ENCODE peak calls at places on chromosome 16, in six cellular contexts. H is IMR-90, X is right lobe of liver, A is kidney, K is choroid plexus epithelial cell, Y is fibroblast of mammary gland. F is an unnamed sample.

GRCh38 chr16:76114681-76115080 is 162.5 kb upstream of the CNTNAP4 start:
- DNase-seq in K (no peak), X (no peak), Y (peak), H (no peak), A (no peak), F (no peak)

GRCh38 chr16:70687172-70687531 is 1.3 kb upstream of the MTSS2 start:
- DNase-seq in H (no peak), Y (no peak), A (peak), X (no peak), K (peak), F (no peak)

GRCh38 chr16:87323727-87324410 is 6.7 kb upstream of the C16orf95 start:
- DNase-seq in X (no peak), H (no peak), Y (no peak), K (no peak), A (peak), F (no peak)

GRCh38 chr16:24626251-24626650 is 86.9 kb downstream of the RBBP6 start:
- DNase-seq in A (no peak), K (peak), Y (peak), H (peak), X (no peak), F (peak)

GRCh38 chr16:50308237-50308965 is 42.0 kb downstream of the ADCY7 start:
- DNase-seq in Y (no peak), H (no peak), K (no peak), X (no peak), A (peak), F (no peak)

GRCh38 chr16:49634235-49635008 is 221.5 kb downstream of the ZNF423 start:
- DNase-seq in X (no peak), H (no peak), Y (no peak), A (no peak), K (no peak), F (no peak)

GRCh38 chr16:79542196-79542859 is 58.2 kb downstream of the MAF start:
- DNase-seq in H (no peak), X (peak), Y (no peak), K (no peak), A (no peak), F (no peak)

GRCh38 chr16:82386771-82387170 is 216.7 kb upstream of the MPHOSPH6 start:
- DNase-seq in K (no peak), Y (no peak), A (no peak), H (no peak), X (no peak), F (no peak)

GRCh38 chr16:17346774-17347569 is 123.8 kb downstream of the XYLT1 start:
- DNase-seq in X (no peak), H (no peak), Y (no peak), K (no peak), A (no peak), F (no peak)

GRCh38 chr16:73966851-73967250 is 329.8 kb upstream of the PSMD7 start:
- DNase-seq in A (no peak), X (no peak), H (no peak), Y (no peak), K (no peak), F (no peak)

GRCh38 chr16:83530293-83530692 is 277.5 kb upstream of the HSBP1 start:
- DNase-seq in A (no peak), H (peak), Y (peak), K (no peak), X (no peak), F (peak)

GRCh38 chr16:55039931-55040330 is 109.3 kb downstream of the IRX5 start:
- DNase-seq in Y (no peak), X (no peak), A (peak), H (no peak), K (no peak), F (no peak)

GRCh38 chr16:83717814-83718213 is 90.0 kb upstream of the HSBP1 start:
- DNase-seq in A (no peak), K (peak), H (peak), X (no peak), Y (peak), F (peak)

GRCh38 chr16:49021136-49021535 is 260.5 kb downstream of the CBLN1 start:
- DNase-seq in A (no peak), X (no peak), K (no peak), Y (peak), H (peak), F (peak)

GRCh38 chr16:57916735-57917450 is 54.0 kb downstream of the CNGB1 start:
- DNase-seq in Y (no peak), A (peak), H (peak), X (no peak), K (peak), F (no peak)
- H3K4me3 ChIP-seq in Y (no peak), A (no peak), H (no peak), X (no peak), K (no peak), F (no peak)

GRCh38 chr16:526181-527014 is 1.1 kb upstream of the CAPN15 start:
- DNase-seq in X (no peak), K (peak), A (no peak), Y (peak), H (peak), F (peak)

GRCh38 chr16:525520-526180 is 1.9 kb upstream of the CAPN15 start:
- DNase-seq in H (peak), K (peak), Y (peak), X (no peak), A (peak), F (peak)

GRCh38 chr16:528111-529011 is 849 bp downstream of the CAPN15 start:
- DNase-seq in H (peak), A (no peak), X (no peak), K (peak), Y (peak), F (peak)

GRCh38 chr16:529012-529575 is 1.6 kb downstream of the CAPN15 start:
- DNase-seq in X (no peak), H (no peak), Y (peak), K (no peak), A (no peak), F (no peak)

DNA sequence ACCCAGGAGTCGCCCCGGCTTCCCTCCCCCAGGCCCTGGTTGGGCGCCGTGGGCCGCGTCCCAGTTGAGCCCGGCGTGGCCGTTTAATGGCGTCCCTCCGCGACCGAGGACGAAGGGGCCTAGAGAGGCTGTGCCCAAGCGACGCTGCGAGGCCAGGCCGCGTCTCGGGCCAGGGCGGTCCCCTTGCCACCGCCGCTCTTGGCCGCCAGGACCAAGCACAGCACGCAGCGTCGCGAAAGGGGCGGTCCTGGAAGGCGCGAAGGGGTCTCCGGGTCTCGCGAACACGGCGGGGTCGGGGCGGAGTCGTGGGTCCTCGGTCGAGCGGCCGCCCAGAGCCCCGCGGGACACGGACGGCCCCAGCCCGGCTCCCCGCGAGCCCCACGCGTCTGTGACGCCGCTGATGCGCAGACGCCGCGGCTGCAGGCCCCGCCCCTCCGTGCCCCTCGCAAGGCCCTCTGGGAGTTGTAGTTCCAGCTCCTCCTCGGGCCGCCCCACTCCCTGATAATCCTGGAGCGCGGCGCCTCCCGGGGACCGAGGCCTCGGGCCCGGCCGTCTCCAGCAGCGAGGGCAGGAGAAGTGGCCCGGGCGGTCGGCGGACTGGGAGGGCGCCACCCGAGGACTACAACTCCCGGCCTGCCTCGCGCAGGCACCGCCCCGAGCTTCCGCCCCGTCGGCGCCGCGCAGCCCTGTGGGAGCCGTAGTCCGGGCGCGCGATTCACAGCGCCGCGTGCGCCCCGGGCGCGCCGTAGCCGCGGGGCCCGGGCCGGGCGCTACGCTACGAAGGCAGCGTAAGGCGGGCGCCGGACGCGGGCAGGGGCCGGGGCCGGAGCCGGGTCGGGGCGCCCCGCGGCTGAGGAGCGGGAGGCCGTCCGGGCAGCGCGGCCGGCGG is at the start of gene CAPN15:
- DNase-seq in A (peak), K (peak), X (peak), H (peak), Y (peak), F (peak)
- TF ChIP-seq CTCF in A (no peak), K (no peak), X (no peak), H (no peak), Y (no peak), F (peak)

DNA sequence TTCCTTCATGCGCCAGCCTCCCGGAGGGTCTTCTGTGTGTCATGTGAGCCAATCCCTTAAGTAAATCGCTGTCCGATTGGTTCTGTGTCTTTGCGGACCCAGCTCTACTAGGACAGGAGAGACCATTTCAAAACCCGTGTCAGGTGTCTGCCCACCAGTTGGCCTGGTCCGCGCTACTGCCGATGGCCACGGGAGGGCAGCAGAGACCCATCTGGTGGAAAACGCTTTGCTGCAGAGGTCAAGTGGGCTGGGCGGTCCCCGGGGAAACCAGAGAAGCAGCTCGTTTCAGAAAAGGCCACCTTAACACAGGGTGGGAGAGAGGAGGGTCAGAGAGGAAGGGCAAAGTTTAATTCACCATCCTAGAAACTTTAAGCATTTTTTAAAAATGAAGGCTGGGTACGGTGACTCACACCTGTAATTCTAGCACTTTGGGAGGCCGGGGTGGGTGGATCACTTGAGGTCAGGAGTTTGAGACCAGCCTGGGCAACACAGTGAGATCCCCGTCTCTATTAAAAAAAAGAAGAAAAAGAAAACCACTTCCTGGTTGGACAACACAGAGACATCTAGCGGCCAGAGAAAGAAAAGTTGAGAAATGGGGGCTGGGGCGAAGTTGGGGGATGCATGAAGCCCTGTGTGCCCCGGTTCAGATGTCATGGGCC is 2.8 kb upstream of the CIBAR2 start:
- DNase-seq in Y (peak), A (peak), H (peak), X (peak), K (peak), F (peak)
- H3K4me3 ChIP-seq in Y (no peak), A (peak), H (no peak), X (no peak), K (no peak), F (no peak)

DNA sequence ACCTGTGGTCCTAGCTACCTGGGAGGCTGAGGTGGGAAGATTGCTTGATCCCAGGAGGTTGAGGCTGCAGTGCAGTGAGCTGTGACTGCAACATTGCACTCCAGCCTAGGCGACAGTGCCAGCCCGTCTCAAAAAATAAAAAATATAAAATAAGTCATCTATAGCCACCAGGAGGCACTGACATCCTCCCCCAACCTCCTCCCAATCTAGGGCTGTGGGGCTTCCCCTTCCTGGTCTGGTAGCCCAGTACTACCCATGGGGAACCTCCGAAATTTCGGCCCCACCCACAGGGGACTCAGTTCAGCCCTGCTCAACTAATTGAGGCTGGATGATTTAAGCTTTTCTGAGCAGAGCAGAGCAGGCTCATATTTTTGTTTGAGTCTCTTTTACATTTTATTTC is 3.2 kb downstream of the ZSCAN10 start:
- DNase-seq in H (no peak), Y (peak), K (no peak), X (peak), A (peak), F (peak)
- TF ChIP-seq CTCF in H (peak), Y (peak), K (peak), X (no peak), A (no peak), F (peak)

GRCh38 chr16:72620348-72620747 is 427.6 kb downstream of the ZFHX3 start:
- DNase-seq in K (no peak), A (no peak), Y (no peak), X (no peak), H (no peak), F (no peak)

GRCh38 chr16:72621651-72622050 is 426.3 kb downstream of the ZFHX3 start:
- DNase-seq in Y (peak), X (no peak), A (no peak), K (peak), H (peak), F (peak)

GRCh38 chr16:72626623-72627022 is 421.3 kb downstream of the ZFHX3 start:
- DNase-seq in Y (no peak), A (no peak), K (no peak), X (no peak), H (no peak), F (no peak)

DNA sequence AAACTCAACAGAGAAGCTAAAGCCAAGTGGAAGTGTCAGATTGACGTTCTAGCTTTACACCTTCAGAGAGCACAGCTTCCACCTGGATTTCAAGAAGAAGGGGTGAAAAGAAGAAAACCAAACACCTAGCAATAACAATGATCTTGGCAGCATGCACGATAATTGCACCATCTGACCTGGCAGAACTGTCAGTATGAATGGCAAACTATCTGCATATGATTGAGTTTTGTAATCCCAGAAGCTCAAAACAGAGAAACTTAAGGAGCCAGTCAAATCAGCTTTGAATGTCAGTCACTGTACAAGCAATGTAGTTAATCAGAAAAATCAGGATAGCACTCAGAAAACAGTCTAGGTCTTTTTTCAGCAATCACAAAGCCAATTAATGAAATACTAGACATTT is 427.1 kb downstream of the ZFHX3 start:
- DNase-seq in K (no peak), X (no peak), H (no peak), Y (no peak), A (no peak), F (no peak)
- H3K4me3 ChIP-seq in K (no peak), X (no peak), H (no peak), Y (no peak), A (no peak), F (no peak)

GRCh38 chr16:67613808-67614207 is 31.1 kb upstream of the CARMIL2 start:
- DNase-seq in X (no peak), H (no peak), Y (peak), K (no peak), A (no peak), F (no peak)
- TF ChIP-seq CTCF in X (no peak), H (peak), Y (no peak), K (peak), A (no peak), F (no peak)

DNA sequence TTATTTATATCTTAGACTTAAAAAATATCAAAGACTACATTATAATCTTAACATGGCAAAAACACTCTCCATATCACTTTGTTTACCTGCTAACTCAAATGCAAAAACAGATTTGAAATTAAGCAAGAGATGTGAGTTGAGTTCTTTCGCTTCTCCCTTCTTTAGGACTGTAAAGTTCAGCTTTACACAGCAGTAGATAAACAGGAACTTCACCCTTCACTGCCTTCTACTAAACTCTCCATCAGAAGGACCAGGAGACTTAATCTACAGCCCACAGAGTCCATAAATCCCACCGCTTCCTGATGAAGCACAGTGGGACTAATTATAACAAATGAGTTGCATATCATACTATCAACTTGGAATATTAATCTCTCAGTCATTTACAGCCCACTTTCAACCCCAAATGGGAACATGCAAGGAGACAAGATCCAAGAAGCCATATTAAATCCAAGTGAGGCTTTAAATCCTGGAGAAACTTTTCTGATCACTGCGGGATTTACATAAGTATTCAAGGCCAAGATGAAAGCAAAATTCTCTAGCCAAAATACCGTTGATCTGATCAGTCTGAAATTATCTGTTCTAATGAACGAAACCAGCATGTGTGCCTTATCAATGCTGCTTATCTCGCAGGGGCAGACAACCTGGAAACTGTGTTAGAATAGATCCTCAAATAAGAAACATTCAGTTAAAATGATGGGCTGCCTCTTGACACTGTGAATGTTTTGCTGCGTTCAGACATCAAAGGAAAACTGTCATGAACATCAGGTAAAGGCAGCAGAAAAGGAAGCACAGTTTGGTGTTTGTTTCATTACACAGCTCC is 1.6 kb downstream of the AMFR start:
- DNase-seq in Y (peak), A (no peak), K (peak), X (no peak), H (no peak), F (no peak)
- H3K4me3 ChIP-seq in Y (peak), A (peak), K (peak), X (peak), H (peak), F (peak)

GRCh38 chr16:67199011-67199807 is at the start of gene ELMO3:
- DNase-seq in K (no peak), Y (no peak), H (no peak), X (no peak), A (peak), F (no peak)
- TF ChIP-seq CTCF in K (peak), Y (peak), H (peak), X (peak), A (peak), F (peak)

DNA sequence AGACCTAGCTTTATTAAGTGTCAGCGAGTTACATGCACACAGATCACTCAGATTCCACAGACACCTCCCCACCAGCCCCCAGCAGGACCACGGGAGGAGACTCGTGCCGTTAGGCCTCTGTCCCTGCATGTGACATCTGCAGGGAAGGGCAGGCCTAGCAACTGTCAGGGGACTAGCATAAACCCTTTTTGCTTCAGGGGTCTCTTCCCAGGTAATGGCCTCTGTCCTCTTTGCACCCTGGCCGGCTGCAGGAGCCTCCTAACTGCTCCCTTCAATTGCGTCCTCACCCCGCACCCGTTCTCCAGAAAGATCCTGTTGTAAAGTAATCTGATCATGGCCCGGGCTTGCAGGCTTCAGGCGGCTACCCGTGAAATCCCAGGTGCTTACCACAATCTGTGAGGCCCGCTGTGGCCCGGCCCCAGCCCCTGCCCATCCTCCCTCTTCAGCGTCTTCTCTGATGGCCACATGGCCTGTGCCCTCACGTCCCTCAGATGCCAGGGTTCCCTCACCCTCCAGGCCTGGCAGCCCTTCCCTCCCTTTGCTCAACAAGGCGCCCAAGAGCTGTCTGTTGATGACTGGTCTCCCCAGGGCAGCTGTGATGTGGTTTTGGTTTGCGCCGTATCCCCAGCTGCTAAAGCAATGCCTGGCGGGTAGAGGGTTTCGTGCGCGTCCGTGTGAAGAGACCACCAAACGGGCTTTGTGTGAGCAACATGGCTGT is 34.9 kb downstream of the PMM2 start:
- DNase-seq in K (no peak), A (no peak), Y (no peak), X (no peak), H (no peak), F (no peak)
- H3K4me3 ChIP-seq in K (no peak), A (no peak), Y (no peak), X (no peak), H (no peak), F (no peak)